ENCODE peak calls at places on chromosomes 3 and 15, in four cellular contexts. J is H9, D is tibial artery, B is uterus. F is an unnamed sample.
A peak's percentile ranks its signal among the peaks of the same experiment; 100 is the strongest.

GRCh38 chr15:94119215-94119815 is 112.0 kb upstream of the MCTP2 start:
- DNase-seq in J (no peak), D (no peak), B (peak; percentile 63), F (peak; percentile 66)

GRCh38 chr15:72850833-72851232 is 67.3 kb upstream of the ADPGK start:
- DNase-seq in J (no peak), D (no peak), B (no peak), F (peak; percentile 11)

GRCh38 chr3:12727481-12727880 is 31.6 kb downstream of the TMEM40 start:
- DNase-seq in J (no peak), D (no peak), B (no peak), F (no peak)

GRCh38 chr3:197365621-197366020 is 67.2 kb upstream of the DLG1 start:
- DNase-seq in J (no peak), D (no peak), B (no peak), F (no peak)

GRCh38 chr3:133475245-133476010 is 75.6 kb downstream of the BFSP2 start:
- DNase-seq in J (no peak), D (no peak), B (no peak), F (no peak)

GRCh38 chr3:188060436-188060835 is 93.5 kb upstream of the LPP start:
- DNase-seq in J (no peak), D (no peak), B (no peak), F (no peak)

GRCh38 chr3:65751123-65751700 is 287.5 kb downstream of the MAGI1 start:
- DNase-seq in J (peak; percentile 65), D (no peak), B (no peak), F (no peak)

GRCh38 chr3:64031540-64032533 is 8.5 kb upstream of the PSMD6 start:
- DNase-seq in J (no peak), D (no peak), B (no peak), F (no peak)

DNA sequence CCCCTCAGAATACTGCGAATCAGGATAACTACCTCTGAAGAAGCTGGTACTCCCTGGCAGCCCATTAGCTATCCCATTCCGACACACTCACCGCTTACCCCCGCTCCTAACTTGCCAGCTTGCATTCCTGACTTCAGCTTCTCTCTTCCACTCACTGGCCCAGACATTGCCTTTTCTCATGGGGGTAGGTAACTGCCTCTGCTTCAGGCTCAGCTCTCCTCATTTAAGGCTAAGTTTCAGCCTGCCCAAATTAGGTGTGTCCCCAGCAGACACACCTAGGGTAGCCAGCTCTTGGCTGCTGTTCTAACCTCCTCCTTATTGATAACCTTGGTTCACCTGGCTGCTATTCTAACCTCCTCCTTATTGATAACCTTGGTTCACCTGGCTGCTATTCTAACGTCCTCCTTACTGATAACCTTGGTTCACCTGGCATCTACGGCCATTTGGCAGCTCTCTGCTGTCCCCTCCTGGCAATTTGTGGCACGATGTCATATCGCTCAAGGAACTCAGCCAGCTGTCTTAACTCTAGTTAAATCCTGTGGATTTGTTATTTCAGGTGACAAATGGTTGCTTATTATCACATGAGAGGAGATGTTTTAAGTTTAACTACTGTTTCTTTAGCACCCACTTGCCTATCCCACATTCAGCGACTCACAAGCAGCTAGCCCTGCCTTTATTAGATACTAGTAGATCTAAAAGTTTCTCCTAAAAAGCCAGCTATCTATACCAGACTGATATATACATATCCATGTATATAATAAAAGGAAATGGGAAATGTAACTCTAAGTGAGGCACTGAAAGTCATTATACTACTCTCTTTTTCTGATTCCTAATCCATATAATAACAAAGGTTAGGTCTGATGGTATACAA is 106.5 kb upstream of the ACP3 start:
- DNase-seq in J (peak; percentile 63), D (no peak), B (no peak), F (no peak)
- TF ChIP-seq CTCF in J (peak; percentile 88), D (no peak), B (no peak), F (peak; percentile 27)

DNA sequence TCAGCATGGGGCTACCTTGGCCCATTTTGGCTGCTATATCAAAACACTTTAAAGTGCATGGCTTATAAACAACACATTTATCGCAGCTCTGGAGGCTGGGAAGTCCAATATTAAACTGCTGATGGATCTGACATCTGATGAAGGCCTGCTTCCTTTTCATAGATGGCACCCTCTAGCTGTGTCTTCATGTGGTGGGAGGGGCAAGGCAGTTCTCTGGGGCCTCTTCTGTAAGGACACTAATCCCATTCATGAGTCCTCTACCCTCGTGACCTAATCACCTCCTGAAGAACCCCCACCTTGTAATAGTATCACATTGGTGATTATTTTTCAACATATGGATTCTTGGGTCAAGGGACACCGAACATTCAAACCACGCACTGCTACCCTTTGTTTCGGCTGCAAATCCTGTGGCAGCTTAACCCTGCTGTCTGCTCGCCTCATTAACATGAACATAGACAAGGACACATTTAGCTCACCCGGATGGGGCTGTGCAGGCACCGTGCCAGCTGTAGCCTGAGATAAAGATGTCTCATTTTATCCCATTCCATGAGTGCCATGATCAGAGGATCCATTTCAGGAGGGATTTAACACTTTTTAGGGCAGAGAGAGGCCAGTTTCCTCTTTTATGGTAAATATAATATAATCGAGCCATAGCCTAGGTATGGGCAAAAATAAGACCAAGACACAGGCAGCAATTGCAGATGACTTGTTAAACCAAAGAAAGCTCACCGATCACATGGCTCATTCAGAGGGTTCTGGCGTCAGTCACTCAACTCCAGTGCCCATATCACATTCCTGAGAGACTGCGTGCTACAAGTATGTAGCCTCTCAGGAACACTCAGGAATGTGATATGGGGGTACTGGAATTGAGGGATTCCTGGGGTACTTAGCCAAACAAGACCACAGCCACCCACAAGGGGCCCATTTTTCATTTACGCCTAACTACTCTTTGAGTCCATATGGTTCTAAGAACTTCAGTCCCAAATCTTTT is 251.1 kb upstream of the ST8SIA2 start:
- DNase-seq in J (peak; percentile 18), D (no peak), B (no peak), F (no peak)
- H3K27ac ChIP-seq in J (no peak overlapping the region), D (no peak overlapping the region), B (no peak overlapping the region), F (no peak overlapping the region)

GRCh38 chr15:60353245-60353940 is 44.4 kb downstream of the ANXA2 start:
- DNase-seq in J (no peak), D (no peak), B (no peak), F (no peak)

GRCh38 chr15:60356832-60357231 is 41.0 kb downstream of the ANXA2 start:
- DNase-seq in J (no peak), D (no peak), B (no peak), F (no peak)

GRCh38 chr15:60358935-60359672 is 38.7 kb downstream of the ANXA2 start:
- DNase-seq in J (no peak), D (no peak), B (no peak), F (no peak)

GRCh38 chr15:60352525-60352924 is 45.3 kb downstream of the ANXA2 start:
- DNase-seq in J (no peak), D (no peak), B (no peak), F (no peak)

GRCh38 chr15:60355148-60355857 is 42.5 kb downstream of the ANXA2 start:
- DNase-seq in J (no peak), D (no peak), B (no peak), F (no peak)
- H3K4me1 ChIP-seq in J (no peaks in the 10 kb centered on the region), D (peaks cover 15% of the 10 kb centered on the region), B (no peaks in the 10 kb centered on the region), F (peaks cover 3% of the 10 kb centered on the region)

GRCh38 chr3:38004415-38005075 is 14.0 kb downstream of the VILL start:
- DNase-seq in J (peak; percentile 60), D (peak; percentile 83), B (peak; percentile 67), F (no peak)

GRCh38 chr3:38002940-38003339 is 12.4 kb downstream of the VILL start:
- DNase-seq in J (no peak), D (no peak), B (no peak), F (no peak)

GRCh38 chr3:38002291-38002876 is 11.8 kb downstream of the VILL start:
- DNase-seq in J (no peak), D (peak; percentile 13), B (no peak), F (no peak)

GRCh38 chr3:38003817-38004414 is 13.3 kb downstream of the VILL start:
- DNase-seq in J (no peak), D (no peak), B (no peak), F (no peak)

DNA sequence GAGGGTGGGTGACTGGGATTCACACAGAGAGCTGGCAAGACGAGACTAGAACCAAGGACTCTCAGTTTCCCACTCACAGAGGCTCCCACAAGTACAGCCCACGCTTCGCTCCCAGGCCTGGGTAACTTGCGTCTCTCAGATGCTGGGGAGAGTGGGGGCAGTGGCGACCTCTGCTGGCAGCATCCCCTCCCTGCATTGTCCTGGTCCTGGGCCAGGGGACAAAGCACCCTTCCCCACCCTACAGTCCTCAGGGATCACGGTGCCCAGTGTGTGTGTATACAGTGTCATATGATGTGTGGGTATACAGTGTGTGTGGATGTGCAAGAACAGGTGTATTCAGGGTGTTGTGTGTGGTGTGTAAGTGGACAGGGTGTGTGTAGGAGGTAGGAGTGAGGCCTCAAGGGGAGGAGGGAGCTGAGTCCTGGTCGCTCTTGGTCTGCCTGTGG is 12.8 kb downstream of the VILL start:
- DNase-seq in J (peak; percentile 83), D (peak; percentile 57), B (peak; percentile 75), F (no peak)
- TF ChIP-seq CTCF in J (peak; percentile 96), D (peak; percentile 81), B (peak; percentile 69), F (peak; percentile 57)

GRCh38 chr3:16318216-16318615 is 53.2 kb downstream of the OXNAD1 start:
- DNase-seq in J (no peak), D (no peak), B (no peak), F (no peak)
- H3K27ac ChIP-seq in J (no peak overlapping the region), D (no peak overlapping the region), B (peak overlapping the region; percentile 62), F (no peak overlapping the region)

GRCh38 chr15:51757463-51757862 is 6.1 kb downstream of the TMOD2 start:
- DNase-seq in J (peak; percentile 32), D (no peak), B (no peak), F (no peak)
- H3K4me1 ChIP-seq in J (peaks cover 3% of the 10 kb centered on the region), D (peaks cover 16% of the 10 kb centered on the region), B (peaks cover 11% of the 10 kb centered on the region), F (peaks cover 8% of the 10 kb centered on the region)

GRCh38 chr15:66387176-66388056 is 704 bp downstream of the MAP2K1 start:
- DNase-seq in J (peak; percentile 52), D (peak; percentile 62), B (peak; percentile 65), F (peak; percentile 87)
- TF ChIP-seq CTCF in J (peak; percentile 42), D (peak; percentile 19), B (no peak), F (no peak)

F was measured in suprapubic skin.